ENCODE peak calls at places on chromosomes 7 and 10, in six cellular contexts. One of them, this sample, is unnamed.
A peak's percentile ranks its signal among the peaks of the same experiment; 100 is the strongest.

GRCh38 chr7:28473567-28474266 is 61.4 kb downstream of the CREB5 start:
- DNase-seq in neuronal stem cell: no peak
- DNase-seq in heart right ventricle: peak; percentile 38
- DNase-seq in heart left ventricle: peak; percentile 72
- DNase-seq in brain microvascular endothelial cell: no peak
- DNase-seq in PC-3: no peak
- DNase-seq in this sample: no peak

GRCh38 chr10:109126541-109126940 is 796.8 kb downstream of the XPNPEP1 start:
- DNase-seq in neuronal stem cell: no peak
- DNase-seq in heart right ventricle: no peak
- DNase-seq in heart left ventricle: no peak
- DNase-seq in brain microvascular endothelial cell: no peak
- DNase-seq in PC-3: no peak
- DNase-seq in this sample: no peak

GRCh38 chr10:131556061-131556896 is 244.8 kb upstream of the TCERG1L start:
- DNase-seq in neuronal stem cell: no peak
- DNase-seq in heart right ventricle: no peak
- DNase-seq in heart left ventricle: no peak
- DNase-seq in brain microvascular endothelial cell: no peak
- DNase-seq in PC-3: no peak
- DNase-seq in this sample: no peak

GRCh38 chr10:22568928-22569327 is 145.4 kb downstream of the PIP4K2A start:
- DNase-seq in neuronal stem cell: no peak
- DNase-seq in heart right ventricle: no peak
- DNase-seq in heart left ventricle: no peak
- DNase-seq in brain microvascular endothelial cell: no peak
- DNase-seq in PC-3: no peak
- DNase-seq in this sample: no peak

GRCh38 chr10:52653510-52653909 is 119.1 kb downstream of the MBL2 start:
- DNase-seq in neuronal stem cell: no peak
- DNase-seq in heart right ventricle: no peak
- DNase-seq in heart left ventricle: peak; percentile 39
- DNase-seq in brain microvascular endothelial cell: no peak
- DNase-seq in PC-3: peak; percentile 50
- DNase-seq in this sample: peak; percentile 60

GRCh38 chr7:98879198-98879988 is 1.1 kb downstream of the TRRAP start:
- DNase-seq in neuronal stem cell: no peak
- DNase-seq in heart right ventricle: peak; percentile 17
- DNase-seq in heart left ventricle: peak; percentile 34
- DNase-seq in brain microvascular endothelial cell: no peak
- DNase-seq in PC-3: peak; percentile 59
- DNase-seq in this sample: peak; percentile 16

GRCh38 chr10:17665742-17666141 is 21.8 kb downstream of the STAM start:
- DNase-seq in neuronal stem cell: no peak
- DNase-seq in heart right ventricle: no peak
- DNase-seq in heart left ventricle: no peak
- DNase-seq in brain microvascular endothelial cell: peak; percentile 85
- DNase-seq in PC-3: peak; percentile 53
- DNase-seq in this sample: peak; percentile 25

GRCh38 chr7:68865351-68865885 is 732.9 kb upstream of the AUTS2 start:
- DNase-seq in neuronal stem cell: no peak
- DNase-seq in heart right ventricle: no peak
- DNase-seq in heart left ventricle: no peak
- DNase-seq in brain microvascular endothelial cell: no peak
- DNase-seq in PC-3: no peak
- DNase-seq in this sample: no peak

GRCh38 chr7:13262929-13263530 is 575.6 kb downstream of the ARL4A start:
- DNase-seq in neuronal stem cell: peak; percentile 20
- DNase-seq in heart right ventricle: no peak
- DNase-seq in heart left ventricle: no peak
- DNase-seq in brain microvascular endothelial cell: peak; percentile 22
- DNase-seq in PC-3: peak; percentile 74
- DNase-seq in this sample: no peak

GRCh38 chr10:104216631-104217030 is 15.5 kb downstream of the CFAP43 start:
- DNase-seq in neuronal stem cell: no peak
- DNase-seq in heart right ventricle: no peak
- DNase-seq in heart left ventricle: no peak
- DNase-seq in brain microvascular endothelial cell: no peak
- DNase-seq in PC-3: no peak
- DNase-seq in this sample: no peak

GRCh38 chr7:1668486-1668931 is 1.6 kb upstream of the ELFN1 start:
- DNase-seq in neuronal stem cell: peak; percentile 46
- DNase-seq in heart right ventricle: peak; percentile 49
- DNase-seq in heart left ventricle: peak; percentile 65
- DNase-seq in brain microvascular endothelial cell: no peak
- DNase-seq in PC-3: no peak
- DNase-seq in this sample: no peak

GRCh38 chr10:86793696-86794095 is 37.3 kb downstream of the BMPR1A start:
- DNase-seq in neuronal stem cell: no peak
- DNase-seq in heart right ventricle: no peak
- DNase-seq in heart left ventricle: no peak
- DNase-seq in brain microvascular endothelial cell: no peak
- DNase-seq in PC-3: no peak
- DNase-seq in this sample: no peak

GRCh38 chr7:51324206-51324884 is 7.7 kb upstream of the COBL start:
- DNase-seq in neuronal stem cell: no peak
- DNase-seq in heart right ventricle: no peak
- DNase-seq in heart left ventricle: no peak
- DNase-seq in brain microvascular endothelial cell: no peak
- DNase-seq in PC-3: no peak
- DNase-seq in this sample: peak; percentile 28

GRCh38 chr7:108147031-108147563 is 16.9 kb upstream of the LAMB4 start:
- DNase-seq in neuronal stem cell: no peak
- DNase-seq in heart right ventricle: no peak
- DNase-seq in heart left ventricle: peak; percentile 33
- DNase-seq in brain microvascular endothelial cell: no peak
- DNase-seq in PC-3: no peak
- DNase-seq in this sample: no peak

GRCh38 chr7:87152897-87153641 is 816 bp downstream of the DMTF1 start:
- DNase-seq in neuronal stem cell: no peak
- DNase-seq in heart right ventricle: peak; percentile 14
- DNase-seq in heart left ventricle: peak; percentile 37
- DNase-seq in brain microvascular endothelial cell: no peak
- DNase-seq in PC-3: peak; percentile 11
- DNase-seq in this sample: no peak

GRCh38 chr7:1691601-1692499 is 21.8 kb downstream of the ELFN1 start:
- DNase-seq in neuronal stem cell: no peak
- DNase-seq in heart right ventricle: peak; percentile 66
- DNase-seq in heart left ventricle: peak; percentile 82
- DNase-seq in brain microvascular endothelial cell: no peak
- DNase-seq in PC-3: peak; percentile 14
- DNase-seq in this sample: peak; percentile 8

GRCh38 chr7:35375516-35375915 is 121.6 kb upstream of the TBX20 start:
- DNase-seq in neuronal stem cell: no peak
- DNase-seq in heart right ventricle: no peak
- DNase-seq in heart left ventricle: no peak
- DNase-seq in brain microvascular endothelial cell: no peak
- DNase-seq in PC-3: no peak
- DNase-seq in this sample: no peak

GRCh38 chr7:8411103-8411502 is 22.3 kb upstream of the NXPH1 start:
- DNase-seq in neuronal stem cell: no peak
- DNase-seq in heart right ventricle: no peak
- DNase-seq in heart left ventricle: no peak
- DNase-seq in brain microvascular endothelial cell: no peak
- DNase-seq in PC-3: no peak
- DNase-seq in this sample: no peak

GRCh38 chr10:95651346-95652115 is 5.0 kb downstream of the ALDH18A1 start:
- DNase-seq in neuronal stem cell: no peak
- DNase-seq in heart right ventricle: no peak
- DNase-seq in heart left ventricle: no peak
- DNase-seq in brain microvascular endothelial cell: no peak
- DNase-seq in PC-3: no peak
- DNase-seq in this sample: no peak

GRCh38 chr10:34206078-34206477 is 609.0 kb downstream of the PARD3 start:
- DNase-seq in neuronal stem cell: no peak
- DNase-seq in heart right ventricle: no peak
- DNase-seq in heart left ventricle: no peak
- DNase-seq in brain microvascular endothelial cell: no peak
- DNase-seq in PC-3: no peak
- DNase-seq in this sample: no peak

GRCh38 chr10:50522908-50523307 is 100.8 kb downstream of the SGMS1 start:
- DNase-seq in neuronal stem cell: no peak
- DNase-seq in heart right ventricle: no peak
- DNase-seq in heart left ventricle: no peak
- DNase-seq in brain microvascular endothelial cell: no peak
- DNase-seq in PC-3: no peak
- DNase-seq in this sample: no peak

GRCh38 chr10:132272061-132272766 is 35.5 kb downstream of the STK32C start:
- DNase-seq in neuronal stem cell: no peak
- DNase-seq in heart right ventricle: no peak
- DNase-seq in heart left ventricle: peak; percentile 29
- DNase-seq in brain microvascular endothelial cell: no peak
- DNase-seq in PC-3: no peak
- DNase-seq in this sample: no peak

GRCh38 chr10:129851941-129852650 is 112.0 kb downstream of the EBF3 start:
- DNase-seq in neuronal stem cell: no peak
- DNase-seq in heart right ventricle: no peak
- DNase-seq in heart left ventricle: no peak
- DNase-seq in brain microvascular endothelial cell: no peak
- DNase-seq in PC-3: no peak
- DNase-seq in this sample: no peak

GRCh38 chr10:971150-971542 is 17.1 kb upstream of the GTPBP4 start:
- DNase-seq in neuronal stem cell: no peak
- DNase-seq in heart right ventricle: no peak
- DNase-seq in heart left ventricle: peak; percentile 57
- DNase-seq in brain microvascular endothelial cell: no peak
- DNase-seq in PC-3: no peak
- DNase-seq in this sample: peak; percentile 45

GRCh38 chr10:66654861-66655260 is 271.0 kb upstream of the LRRTM3 start:
- DNase-seq in neuronal stem cell: no peak
- DNase-seq in heart right ventricle: no peak
- DNase-seq in heart left ventricle: no peak
- DNase-seq in brain microvascular endothelial cell: no peak
- DNase-seq in PC-3: no peak
- DNase-seq in this sample: no peak

GRCh38 chr10:100567826-100568225 is 32.1 kb downstream of the HIF1AN start:
- DNase-seq in neuronal stem cell: no peak
- DNase-seq in heart right ventricle: no peak
- DNase-seq in heart left ventricle: no peak
- DNase-seq in brain microvascular endothelial cell: no peak
- DNase-seq in PC-3: no peak
- DNase-seq in this sample: no peak
- H3K27me3 ChIP-seq in neuronal stem cell: peaks cover 10% of the 10 kb centered on the region
- H3K27me3 ChIP-seq in heart right ventricle: peaks cover 65% of the 10 kb centered on the region
- H3K27me3 ChIP-seq in heart left ventricle: peaks cover 92% of the 10 kb centered on the region
- H3K27me3 ChIP-seq in brain microvascular endothelial cell: peaks cover 46% of the 10 kb centered on the region
- H3K27me3 ChIP-seq in PC-3: no peaks in the 10 kb centered on the region
- H3K27me3 ChIP-seq in this sample: peaks cover 74% of the 10 kb centered on the region

GRCh38 chr7:134844200-134844599 is 64.8 kb downstream of the CALD1 start:
- DNase-seq in neuronal stem cell: no peak
- DNase-seq in heart right ventricle: no peak
- DNase-seq in heart left ventricle: no peak
- DNase-seq in brain microvascular endothelial cell: no peak
- DNase-seq in PC-3: peak; percentile 67
- DNase-seq in this sample: no peak

GRCh38 chr7:134847834-134848233 is 68.4 kb downstream of the CALD1 start:
- DNase-seq in neuronal stem cell: no peak
- DNase-seq in heart right ventricle: no peak
- DNase-seq in heart left ventricle: no peak
- DNase-seq in brain microvascular endothelial cell: no peak
- DNase-seq in PC-3: no peak
- DNase-seq in this sample: no peak

GRCh38 chr7:134842062-134842461 is 62.6 kb downstream of the CALD1 start:
- DNase-seq in neuronal stem cell: no peak
- DNase-seq in heart right ventricle: no peak
- DNase-seq in heart left ventricle: no peak
- DNase-seq in brain microvascular endothelial cell: no peak
- DNase-seq in PC-3: no peak
- DNase-seq in this sample: no peak

GRCh38 chr7:134845461-134845860 is 66.0 kb downstream of the CALD1 start:
- DNase-seq in neuronal stem cell: no peak
- DNase-seq in heart right ventricle: no peak
- DNase-seq in heart left ventricle: no peak
- DNase-seq in brain microvascular endothelial cell: no peak
- DNase-seq in PC-3: peak; percentile 35
- DNase-seq in this sample: no peak

DNA sequence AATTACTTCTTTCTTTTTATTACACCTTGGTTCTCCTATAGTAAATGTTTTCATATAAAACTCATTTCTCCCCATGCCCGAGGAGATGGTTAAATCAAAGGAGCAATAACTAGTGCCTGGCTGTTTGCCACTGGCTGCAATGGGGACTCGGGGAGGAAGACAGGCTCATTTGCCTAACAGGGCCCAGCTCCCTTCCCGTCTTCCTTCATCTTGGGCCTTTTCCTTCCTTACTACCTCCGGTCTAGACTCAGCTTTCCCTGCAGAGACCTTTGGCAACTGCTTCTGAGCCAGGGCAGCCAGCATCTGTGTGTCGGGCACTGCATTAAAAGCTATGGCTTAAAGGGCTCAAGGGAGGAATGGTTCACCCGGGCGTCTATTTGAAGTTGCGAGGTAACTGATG is 63.5 kb downstream of the CALD1 start:
- DNase-seq in neuronal stem cell: no peak
- DNase-seq in heart right ventricle: no peak
- DNase-seq in heart left ventricle: peak; percentile 41
- DNase-seq in brain microvascular endothelial cell: no peak
- DNase-seq in PC-3: no peak
- DNase-seq in this sample: no peak
- H3K27me3 ChIP-seq in neuronal stem cell: no peaks in the 10 kb centered on the region
- H3K27me3 ChIP-seq in heart right ventricle: no peaks in the 10 kb centered on the region
- H3K27me3 ChIP-seq in heart left ventricle: no peaks in the 10 kb centered on the region
- H3K27me3 ChIP-seq in brain microvascular endothelial cell: no peaks in the 10 kb centered on the region
- H3K27me3 ChIP-seq in PC-3: no peaks in the 10 kb centered on the region
- H3K27me3 ChIP-seq in this sample: no peaks in the 10 kb centered on the region

GRCh38 chr7:33852838-33853237 is 52.5 kb upstream of the BMPER start:
- DNase-seq in neuronal stem cell: no peak
- DNase-seq in heart right ventricle: no peak
- DNase-seq in heart left ventricle: no peak
- DNase-seq in brain microvascular endothelial cell: no peak
- DNase-seq in PC-3: no peak
- DNase-seq in this sample: no peak

GRCh38 chr7:33854951-33855350 is 50.4 kb upstream of the BMPER start:
- DNase-seq in neuronal stem cell: no peak
- DNase-seq in heart right ventricle: no peak
- DNase-seq in heart left ventricle: no peak
- DNase-seq in brain microvascular endothelial cell: peak; percentile 47
- DNase-seq in PC-3: peak; percentile 53
- DNase-seq in this sample: no peak

GRCh38 chr7:33854178-33854577 is 51.2 kb upstream of the BMPER start:
- DNase-seq in neuronal stem cell: no peak
- DNase-seq in heart right ventricle: no peak
- DNase-seq in heart left ventricle: no peak
- DNase-seq in brain microvascular endothelial cell: no peak
- DNase-seq in PC-3: peak; percentile 70
- DNase-seq in this sample: no peak

GRCh38 chr7:33850768-33851167 is 54.6 kb upstream of the BMPER start:
- DNase-seq in neuronal stem cell: no peak
- DNase-seq in heart right ventricle: no peak
- DNase-seq in heart left ventricle: no peak
- DNase-seq in brain microvascular endothelial cell: no peak
- DNase-seq in PC-3: no peak
- DNase-seq in this sample: no peak

GRCh38 chr7:33853361-33854062 is 51.8 kb upstream of the BMPER start:
- DNase-seq in neuronal stem cell: no peak
- DNase-seq in heart right ventricle: no peak
- DNase-seq in heart left ventricle: no peak
- DNase-seq in brain microvascular endothelial cell: peak; percentile 74
- DNase-seq in PC-3: no peak
- DNase-seq in this sample: no peak
- H3K27me3 ChIP-seq in neuronal stem cell: no peaks in the 10 kb centered on the region
- H3K27me3 ChIP-seq in heart right ventricle: peaks cover 4% of the 10 kb centered on the region
- H3K27me3 ChIP-seq in heart left ventricle: no peaks in the 10 kb centered on the region
- H3K27me3 ChIP-seq in brain microvascular endothelial cell: no peaks in the 10 kb centered on the region
- H3K27me3 ChIP-seq in PC-3: no peaks in the 10 kb centered on the region
- H3K27me3 ChIP-seq in this sample: no peaks in the 10 kb centered on the region

GRCh38 chr7:23547662-23548061 is 15.9 kb upstream of the TRA2A start:
- DNase-seq in neuronal stem cell: no peak
- DNase-seq in heart right ventricle: no peak
- DNase-seq in heart left ventricle: no peak
- DNase-seq in brain microvascular endothelial cell: no peak
- DNase-seq in PC-3: no peak
- DNase-seq in this sample: no peak
- H3K27me3 ChIP-seq in neuronal stem cell: no peaks in the 10 kb centered on the region
- H3K27me3 ChIP-seq in heart right ventricle: no peaks in the 10 kb centered on the region
- H3K27me3 ChIP-seq in heart left ventricle: no peaks in the 10 kb centered on the region
- H3K27me3 ChIP-seq in brain microvascular endothelial cell: no peaks in the 10 kb centered on the region
- H3K27me3 ChIP-seq in PC-3: no peaks in the 10 kb centered on the region
- H3K27me3 ChIP-seq in this sample: no peaks in the 10 kb centered on the region